ENCODE peak calls at places on chromosomes 7 and 10, in six cellular contexts. One of them, this sample, is unnamed.

GRCh38 chr10:91389636-91390512 is 20.3 kb upstream of the HECTD2 start:
- DNase-seq in IMR-90: peak; percentile 71
- DNase-seq in testis: no peak
- DNase-seq in ovary: no peak
- DNase-seq in A549: peak; percentile 64
- DNase-seq in tibial nerve: peak; percentile 56
- DNase-seq in this sample: no peak

GRCh38 chr10:87976101-87976743 is 112.8 kb downstream of the PTEN start:
- DNase-seq in IMR-90: peak; percentile 42
- DNase-seq in ovary: no peak
- DNase-seq in tibial nerve: no peak
- DNase-seq in A549: no peak
- DNase-seq in testis: no peak
- DNase-seq in this sample: no peak

GRCh38 chr7:74312418-74313021 is 23.3 kb downstream of the CLIP2 start:
- DNase-seq in IMR-90: no peak
- DNase-seq in tibial nerve: no peak
- DNase-seq in A549: no peak
- DNase-seq in ovary: no peak
- DNase-seq in testis: no peak
- DNase-seq in this sample: no peak

GRCh38 chr7:23285657-23286646 is 13.2 kb upstream of the MALSU1 start:
- DNase-seq in IMR-90: no peak
- DNase-seq in A549: peak; percentile 18
- DNase-seq in testis: peak; percentile 64
- DNase-seq in tibial nerve: no peak
- DNase-seq in ovary: no peak
- DNase-seq in this sample: no peak

GRCh38 chr10:5538446-5538845 is 13.7 kb downstream of the CALML3 start:
- DNase-seq in IMR-90: peak; percentile 56
- DNase-seq in testis: no peak
- DNase-seq in ovary: peak; percentile 6
- DNase-seq in A549: no peak
- DNase-seq in tibial nerve: no peak
- DNase-seq in this sample: no peak

GRCh38 chr10:61397175-61397986 is 55.8 kb downstream of the TMEM26 start:
- DNase-seq in ovary: no peak
- DNase-seq in IMR-90: peak; percentile 48
- DNase-seq in tibial nerve: no peak
- DNase-seq in A549: peak; percentile 3
- DNase-seq in testis: no peak
- DNase-seq in this sample: no peak

GRCh38 chr10:63494951-63495350 is 26.2 kb upstream of the REEP3 start:
- DNase-seq in A549: no peak
- DNase-seq in ovary: no peak
- DNase-seq in IMR-90: no peak
- DNase-seq in tibial nerve: no peak
- DNase-seq in testis: no peak
- DNase-seq in this sample: no peak

GRCh38 chr7:33761440-33762080 is 143.8 kb upstream of the BMPER start:
- DNase-seq in ovary: no peak
- DNase-seq in IMR-90: no peak
- DNase-seq in A549: no peak
- DNase-seq in testis: no peak
- DNase-seq in tibial nerve: no peak
- DNase-seq in this sample: no peak

GRCh38 chr7:117323877-117324699 is 1.2 kb upstream of the WNT2 start:
- DNase-seq in IMR-90: peak; percentile 70
- DNase-seq in A549: peak; percentile 31
- DNase-seq in ovary: no peak
- DNase-seq in testis: peak; percentile 34
- DNase-seq in tibial nerve: peak; percentile 12
- DNase-seq in this sample: peak; percentile 58

GRCh38 chr7:77674878-77675277 is 21.4 kb upstream of the RSBN1L start:
- DNase-seq in tibial nerve: no peak
- DNase-seq in A549: peak; percentile 29
- DNase-seq in ovary: no peak
- DNase-seq in testis: no peak
- DNase-seq in IMR-90: peak; percentile 82
- DNase-seq in this sample: peak; percentile 77

GRCh38 chr10:48448796-48449195 is 142.3 kb downstream of the MAPK8 start:
- DNase-seq in A549: no peak
- DNase-seq in testis: no peak
- DNase-seq in ovary: no peak
- DNase-seq in IMR-90: peak; percentile 80
- DNase-seq in tibial nerve: no peak
- DNase-seq in this sample: no peak

GRCh38 chr10:118003146-118003545 is 43.6 kb downstream of the RAB11FIP2 start:
- DNase-seq in ovary: no peak
- DNase-seq in tibial nerve: no peak
- DNase-seq in A549: no peak
- DNase-seq in IMR-90: no peak
- DNase-seq in testis: no peak
- DNase-seq in this sample: no peak

GRCh38 chr7:106853250-106853908 is 11.7 kb upstream of the PIK3CG start:
- DNase-seq in testis: no peak
- DNase-seq in tibial nerve: no peak
- DNase-seq in IMR-90: no peak
- DNase-seq in ovary: no peak
- DNase-seq in A549: no peak
- DNase-seq in this sample: no peak

GRCh38 chr7:17900464-17900863 is 39.8 kb downstream of the SNX13 start:
- DNase-seq in testis: no peak
- DNase-seq in A549: no peak
- DNase-seq in IMR-90: no peak
- DNase-seq in ovary: no peak
- DNase-seq in tibial nerve: no peak
- DNase-seq in this sample: no peak

GRCh38 chr10:119812684-119813083 is 60.0 kb downstream of the MCMBP start:
- DNase-seq in A549: no peak
- DNase-seq in testis: no peak
- DNase-seq in tibial nerve: no peak
- DNase-seq in IMR-90: no peak
- DNase-seq in ovary: no peak
- DNase-seq in this sample: no peak

GRCh38 chr7:99693427-99694200 is 13.8 kb upstream of the CYP3A5 start:
- DNase-seq in A549: peak; percentile 45
- DNase-seq in testis: no peak
- DNase-seq in ovary: no peak
- DNase-seq in IMR-90: no peak
- DNase-seq in tibial nerve: no peak
- DNase-seq in this sample: peak; percentile 83

GRCh38 chr7:100351657-100352058 is 6.3 kb upstream of the PILRB start:
- DNase-seq in tibial nerve: no peak
- DNase-seq in A549: no peak
- DNase-seq in testis: no peak
- DNase-seq in IMR-90: no peak
- DNase-seq in ovary: no peak
- DNase-seq in this sample: no peak

GRCh38 chr10:123150229-123150985 is 2.5 kb downstream of the HMX2 start:
- DNase-seq in A549: no peak
- DNase-seq in testis: no peak
- DNase-seq in tibial nerve: no peak
- DNase-seq in IMR-90: no peak
- DNase-seq in ovary: no peak
- DNase-seq in this sample: no peak

GRCh38 chr10:129972145-129972965 is 8.3 kb upstream of the EBF3 start:
- DNase-seq in ovary: no peak
- DNase-seq in A549: no peak
- DNase-seq in tibial nerve: no peak
- DNase-seq in IMR-90: no peak
- DNase-seq in testis: no peak
- DNase-seq in this sample: no peak

GRCh38 chr10:100562008-100562672 is 26.4 kb downstream of the HIF1AN start:
- DNase-seq in ovary: peak; percentile 58
- DNase-seq in tibial nerve: peak; percentile 13
- DNase-seq in testis: peak; percentile 86
- DNase-seq in IMR-90: peak; percentile 55
- DNase-seq in A549: peak; percentile 84
- DNase-seq in this sample: peak; percentile 80

GRCh38 chr10:13994932-13995331 is 335.8 kb downstream of the FRMD4A start:
- DNase-seq in ovary: no peak
- DNase-seq in tibial nerve: no peak
- DNase-seq in testis: no peak
- DNase-seq in IMR-90: no peak
- DNase-seq in A549: no peak
- DNase-seq in this sample: no peak

GRCh38 chr10:98353105-98353504 is 61.9 kb downstream of the PYROXD2 start:
- DNase-seq in testis: no peak
- DNase-seq in IMR-90: no peak
- DNase-seq in A549: no peak
- DNase-seq in ovary: no peak
- DNase-seq in tibial nerve: no peak
- DNase-seq in this sample: no peak

GRCh38 chr10:16835223-16835622 is 18.0 kb upstream of the RSU1 start:
- DNase-seq in testis: no peak
- DNase-seq in tibial nerve: no peak
- DNase-seq in IMR-90: no peak
- DNase-seq in ovary: no peak
- DNase-seq in A549: no peak
- DNase-seq in this sample: no peak

GRCh38 chr7:13198741-13199140 is 511.3 kb downstream of the ARL4A start:
- DNase-seq in testis: no peak
- DNase-seq in ovary: no peak
- DNase-seq in A549: no peak
- DNase-seq in IMR-90: peak; percentile 31
- DNase-seq in tibial nerve: no peak
- DNase-seq in this sample: no peak

GRCh38 chr7:77254429-77254828 is 54.8 kb upstream of the FGL2 start:
- DNase-seq in ovary: no peak
- DNase-seq in A549: no peak
- DNase-seq in IMR-90: peak; percentile 80
- DNase-seq in tibial nerve: no peak
- DNase-seq in testis: no peak
- DNase-seq in this sample: no peak

GRCh38 chr10:79022565-79023488 is 45.9 kb upstream of the ZMIZ1 start:
- DNase-seq in tibial nerve: no peak
- DNase-seq in ovary: peak; percentile 48
- DNase-seq in A549: peak; percentile 32
- DNase-seq in IMR-90: no peak
- DNase-seq in testis: peak; percentile 71
- DNase-seq in this sample: peak; percentile 58

GRCh38 chr10:2791774-2792443 is 275.4 kb upstream of the PFKP start:
- DNase-seq in ovary: no peak
- DNase-seq in tibial nerve: no peak
- DNase-seq in IMR-90: no peak
- DNase-seq in testis: no peak
- DNase-seq in A549: no peak
- DNase-seq in this sample: no peak

GRCh38 chr10:14185501-14186045 is 145.2 kb downstream of the FRMD4A start:
- DNase-seq in A549: peak; percentile 33
- DNase-seq in IMR-90: peak; percentile 90
- DNase-seq in tibial nerve: no peak
- DNase-seq in testis: peak; percentile 34
- DNase-seq in ovary: no peak
- DNase-seq in this sample: no peak

GRCh38 chr10:115968236-115968635 is 304.8 kb downstream of the GFRA1 start:
- DNase-seq in IMR-90: no peak
- DNase-seq in tibial nerve: no peak
- DNase-seq in A549: no peak
- DNase-seq in ovary: no peak
- DNase-seq in testis: no peak
- DNase-seq in this sample: no peak

GRCh38 chr7:99265848-99266247 is 6.8 kb upstream of the MYH16 start:
- DNase-seq in tibial nerve: no peak
- DNase-seq in IMR-90: no peak
- DNase-seq in ovary: no peak
- DNase-seq in testis: no peak
- DNase-seq in A549: no peak
- DNase-seq in this sample: no peak

GRCh38 chr10:42987121-42987541 is 89.7 kb upstream of the RET start:
- DNase-seq in tibial nerve: no peak
- DNase-seq in testis: no peak
- DNase-seq in ovary: no peak
- DNase-seq in A549: no peak
- DNase-seq in IMR-90: no peak
- DNase-seq in this sample: no peak

GRCh38 chr7:141231018-141231792 is 157.3 kb downstream of the TMEM178B start:
- DNase-seq in A549: peak; percentile 50
- DNase-seq in testis: peak; percentile 71
- DNase-seq in tibial nerve: no peak
- DNase-seq in IMR-90: peak; percentile 19
- DNase-seq in ovary: no peak
- DNase-seq in this sample: peak; percentile 43

GRCh38 chr10:28879875-28880381 is 202.6 kb downstream of the BAMBI start:
- DNase-seq in IMR-90: no peak
- DNase-seq in tibial nerve: no peak
- DNase-seq in A549: no peak
- DNase-seq in testis: peak; percentile 20
- DNase-seq in ovary: peak; percentile 30
- DNase-seq in this sample: peak; percentile 56

DNA sequence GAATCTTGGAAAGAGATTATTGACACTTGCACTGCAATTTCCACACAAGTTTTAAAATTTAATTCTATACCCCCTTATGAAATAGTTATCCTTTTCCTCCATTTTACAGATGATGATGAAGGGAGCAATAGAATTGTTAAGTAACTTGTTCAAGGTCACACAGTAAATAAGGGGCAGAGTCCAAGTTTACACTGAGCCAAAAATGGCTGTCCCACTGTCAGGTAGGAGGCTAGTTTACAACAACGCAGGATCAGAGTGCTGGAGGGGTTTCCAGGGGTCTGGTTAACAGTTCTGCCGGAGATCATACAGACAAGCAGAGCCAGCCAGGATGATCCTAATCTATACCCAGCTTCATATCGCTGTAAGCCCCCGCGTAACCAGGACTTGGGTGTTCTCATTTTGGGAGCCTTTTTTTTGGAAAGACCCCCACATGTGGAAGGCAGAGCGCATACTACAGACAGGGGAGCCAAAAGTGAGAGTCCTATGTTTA is 566 bp upstream of the UNC5B start:
- DNase-seq in A549: no peak
- DNase-seq in ovary: no peak
- DNase-seq in IMR-90: no peak
- DNase-seq in tibial nerve: no peak
- DNase-seq in testis: no peak
- DNase-seq in this sample: no peak
- H3K4me3 ChIP-seq in A549: peak overlapping the region; percentile 60
- H3K4me3 ChIP-seq in ovary: peak overlapping the region; percentile 49
- H3K4me3 ChIP-seq in IMR-90: peak overlapping the region; percentile 37
- H3K4me3 ChIP-seq in tibial nerve: peak overlapping the region; percentile 69
- H3K4me3 ChIP-seq in testis: peak overlapping the region; percentile 70
- H3K4me3 ChIP-seq in this sample: peak overlapping the region; percentile 61

GRCh38 chr10:31706921-31707571 is 221.6 kb downstream of the ARHGAP12 start:
- DNase-seq in testis: peak; percentile 22
- DNase-seq in A549: no peak
- DNase-seq in tibial nerve: peak; percentile 66
- DNase-seq in ovary: no peak
- DNase-seq in IMR-90: no peak
- DNase-seq in this sample: no peak
- TF ChIP-seq CTCF in testis: no peak
- TF ChIP-seq CTCF in A549: no peak
- TF ChIP-seq CTCF in tibial nerve: no peak
- TF ChIP-seq CTCF in ovary: no peak
- TF ChIP-seq CTCF in IMR-90: no peak
- TF ChIP-seq CTCF in this sample: no peak

GRCh38 chr7:101815826-101816488 is 1.5 kb upstream of the CUX1 start:
- DNase-seq in A549: peak; percentile 84
- DNase-seq in ovary: peak; percentile 68
- DNase-seq in testis: peak; percentile 66
- DNase-seq in IMR-90: peak; percentile 79
- DNase-seq in tibial nerve: peak; percentile 62
- DNase-seq in this sample: peak; percentile 77
- TF ChIP-seq POLR2A in A549: peak; percentile 12
- TF ChIP-seq POLR2A in ovary: peak; percentile 26
- TF ChIP-seq POLR2A in testis: no peak
- TF ChIP-seq POLR2A in IMR-90: peak; percentile 53
- TF ChIP-seq POLR2A in tibial nerve: peak; percentile 26
- TF ChIP-seq POLR2A in this sample: peak; percentile 39

GRCh38 chr10:75395171-75395954 is 6.2 kb downstream of the ZNF503 start:
- DNase-seq in IMR-90: peak; percentile 48
- DNase-seq in tibial nerve: no peak
- DNase-seq in testis: peak; percentile 57
- DNase-seq in ovary: peak; percentile 63
- DNase-seq in A549: peak; percentile 29
- DNase-seq in this sample: peak; percentile 63
- H3K4me3 ChIP-seq in IMR-90: peak overlapping the region; percentile 99
- H3K4me3 ChIP-seq in tibial nerve: peak overlapping the region; percentile 40
- H3K4me3 ChIP-seq in testis: peak overlapping the region; percentile 35
- H3K4me3 ChIP-seq in ovary: peak overlapping the region; percentile 93
- H3K4me3 ChIP-seq in A549: peak overlapping the region; percentile 18
- H3K4me3 ChIP-seq in this sample: peak overlapping the region; percentile 55

This sample was measured in right lobe of liver.